ENCODE peak calls at places on chromosomes 6 and 20, in ten cellular contexts. B is AG09309, R is endothelial cell, U is uterus, M is H1, Z is prostate gland, O is BJ, Y is A673, G is H9, H is colonic mucosa. D is an unnamed sample.

GRCh38 chr6:53741417-53741816 is 53.4 kb upstream of the LRRC1 start:
- DNase-seq in B (no peak), R (no peak), U (no peak), M (no peak), Z (no peak), O (no peak), Y (peak), G (peak), H (no peak), D (peak)

GRCh38 chr6:12911387-12911960 is 194.9 kb downstream of the PHACTR1 start:
- DNase-seq in B (peak), R (peak), U (no peak), M (no peak), Z (peak), O (peak), Y (peak), G (no peak), H (no peak), D (no peak)

GRCh38 chr6:138577151-138577915 is 78.0 kb upstream of the NHSL1 start:
- DNase-seq in B (no peak), R (no peak), U (no peak), M (no peak), Z (no peak), O (no peak), Y (peak), G (no peak), H (no peak), D (no peak)

GRCh38 chr6:146357578-146358340 is 185.9 kb upstream of the RAB32 start:
- DNase-seq in B (peak), R (no peak), U (no peak), M (no peak), Z (no peak), O (peak), Y (peak), G (no peak), H (no peak), D (no peak)

GRCh38 chr6:70668499-70668812 is 773 bp downstream of the SMAP1 start:
- DNase-seq in B (no peak), R (no peak), U (no peak), M (no peak), Z (no peak), O (no peak), Y (peak), G (no peak), H (peak), D (no peak)

GRCh38 chr20:38805502-38805957 is at the start of gene PPP1R16B:
- DNase-seq in B (no peak), R (peak), U (peak), M (peak), Z (no peak), O (no peak), Y (peak), G (peak), H (peak), D (no peak)

GRCh38 chr6:122610690-122611455 is 668 bp downstream of the PKIB start:
- DNase-seq in B (no peak), R (peak), U (no peak), M (peak), Z (peak), O (no peak), Y (peak), G (peak), H (peak), D (no peak)

GRCh38 chr20:347640-348484 is 951 bp downstream of the NRSN2 start:
- DNase-seq in B (peak), R (peak), U (peak), M (peak), Z (peak), O (no peak), Y (peak), G (peak), H (peak), D (peak)

GRCh38 chr6:6758915-6759654 is 170.6 kb downstream of the LY86 start:
- DNase-seq in B (no peak), R (peak), U (no peak), M (peak), Z (no peak), O (no peak), Y (peak), G (peak), H (peak), D (no peak)

GRCh38 chr6:62623851-62624532 is 338.0 kb upstream of the KHDRBS2 start:
- DNase-seq in B (no peak), R (no peak), U (no peak), M (no peak), Z (no peak), O (no peak), Y (no peak), G (no peak), H (no peak), D (no peak)

GRCh38 chr20:58907481-58908137 is 55.1 kb downstream of the GNAS start:
- DNase-seq in B (peak), R (peak), U (peak), M (no peak), Z (peak), O (peak), Y (peak), G (no peak), H (peak), D (peak)

GRCh38 chr20:17327185-17327780 is 100.4 kb downstream of the PCSK2 start:
- DNase-seq in B (no peak), R (no peak), U (no peak), M (peak), Z (no peak), O (no peak), Y (no peak), G (no peak), H (no peak), D (peak)

GRCh38 chr6:91926361-91926760 is 1339.5 kb upstream of the MAP3K7 start:
- DNase-seq in B (no peak), R (no peak), U (no peak), M (no peak), Z (no peak), O (no peak), Y (no peak), G (no peak), H (no peak), D (no peak)

GRCh38 chr6:72530152-72530551 is 91.7 kb upstream of the KCNQ5 start:
- DNase-seq in B (no peak), R (no peak), U (no peak), M (no peak), Z (no peak), O (no peak), Y (no peak), G (no peak), H (no peak), D (no peak)

GRCh38 chr6:115004204-115004603 is 661.4 kb upstream of the HS3ST5 start:
- DNase-seq in B (no peak), R (no peak), U (no peak), M (no peak), Z (no peak), O (no peak), Y (no peak), G (no peak), H (no peak), D (no peak)

DNA sequence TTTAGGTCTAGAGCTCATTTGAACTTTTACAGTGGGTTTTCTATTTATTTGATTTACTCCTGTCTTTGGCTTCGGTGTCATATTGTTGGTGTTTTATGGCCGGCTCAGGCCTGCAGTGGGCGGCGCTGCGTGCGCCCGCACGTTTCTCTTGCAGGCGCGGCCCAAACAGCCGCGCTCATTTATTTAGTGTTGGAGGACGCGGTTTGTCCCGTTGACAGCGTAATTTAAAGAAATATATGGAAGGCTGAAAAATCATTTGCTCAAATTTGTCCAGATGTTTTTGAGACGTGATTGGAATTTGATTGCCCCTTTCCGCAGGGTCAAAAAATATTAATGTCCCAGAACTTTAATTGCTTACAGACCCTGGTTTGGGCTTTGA is 22.1 kb downstream of the TFAP2B start:
- DNase-seq in B (no peak), R (no peak), U (no peak), M (no peak), Z (no peak), O (no peak), Y (no peak), G (no peak), H (no peak), D (no peak)
- TF ChIP-seq CTCF in B (no peak), R (no peak), U (no peak), M (no peak), Z (no peak), O (no peak), Y (no peak), G (no peak), H (no peak), D (no peak)

GRCh38 chr6:34771727-34772126 is 14.4 kb downstream of the SNRPC start:
- DNase-seq in B (no peak), R (no peak), U (no peak), M (no peak), Z (no peak), O (peak), Y (no peak), G (no peak), H (no peak), D (no peak)
- TF ChIP-seq CTCF in B (no peak), R (no peak), U (no peak), M (no peak), Z (no peak), O (no peak), Y (no peak), G (no peak), H (no peak), D (no peak)

GRCh38 chr6:135113855-135114254 is 59.2 kb upstream of the HBS1L start:
- DNase-seq in B (no peak), R (no peak), U (no peak), M (no peak), Z (no peak), O (no peak), Y (no peak), G (no peak), H (no peak), D (no peak)
- TF ChIP-seq CTCF in B (no peak), R (no peak), U (no peak), M (no peak), Z (no peak), O (no peak), Y (no peak), G (no peak), H (no peak), D (no peak)

GRCh38 chr6:20237677-20238460 is 25.6 kb upstream of the MBOAT1 start:
- DNase-seq in B (no peak), R (no peak), U (no peak), M (no peak), Z (no peak), O (no peak), Y (no peak), G (no peak), H (no peak), D (no peak)

GRCh38 chr6:20235041-20235440 is 22.8 kb upstream of the MBOAT1 start:
- DNase-seq in B (no peak), R (no peak), U (no peak), M (no peak), Z (no peak), O (no peak), Y (no peak), G (no peak), H (no peak), D (no peak)

GRCh38 chr6:20236344-20236743 is 24.1 kb upstream of the MBOAT1 start:
- DNase-seq in B (no peak), R (no peak), U (no peak), M (no peak), Z (no peak), O (no peak), Y (no peak), G (no peak), H (no peak), D (no peak)

GRCh38 chr6:20238688-20239587 is 26.7 kb upstream of the MBOAT1 start:
- DNase-seq in B (no peak), R (no peak), U (no peak), M (no peak), Z (no peak), O (no peak), Y (no peak), G (peak), H (no peak), D (no peak)

GRCh38 chr6:20236899-20237600 is 24.8 kb upstream of the MBOAT1 start:
- DNase-seq in B (no peak), R (no peak), U (no peak), M (no peak), Z (no peak), O (no peak), Y (no peak), G (no peak), H (no peak), D (no peak)
- TF ChIP-seq CTCF in B (no peak), R (no peak), U (no peak), M (no peak), Z (no peak), O (no peak), Y (no peak), G (no peak), H (no peak), D (no peak)